ENCODE peak calls at places on chromosomes 4 and X, in nine cellular contexts. F, O, I, C, P, E, H, N and U are unnamed samples.

GRCh38 chr4:72112514-72113156 is 80.8 kb downstream of the NPFFR2 start:
- DNase-seq in H (no peak), O (peak), C (no peak), N (peak), E (no peak), P (no peak), I (no peak), F (no peak), U (no peak)

GRCh38 chr4:141853091-141853734 is 216.8 kb downstream of the IL15 start:
- DNase-seq in I (no peak), P (no peak), C (no peak), E (no peak), F (no peak), N (peak), O (no peak), H (peak), U (no peak)

GRCh38 chrX:102650903-102651241 is 411 bp upstream of the GPRASP1 start:
- DNase-seq in H (peak), I (peak), F (no peak), O (no peak), C (no peak), E (no peak), N (no peak), P (no peak), U (no peak)

GRCh38 chrX:107672955-107673378 is 44.7 kb downstream of the PRPS1 start:
- DNase-seq in O (peak), I (peak), H (no peak), F (peak), P (peak), C (no peak), N (peak), E (peak), U (peak)

GRCh38 chr4:1206299-1207156 is 34.1 kb upstream of the SPON2 start:
- DNase-seq in I (no peak), F (no peak), N (no peak), P (peak), E (peak), O (no peak), C (no peak), H (no peak), U (no peak)

GRCh38 chr4:82851902-82852750 is 38.8 kb downstream of the SEC31A start:
- DNase-seq in O (peak), N (peak), E (no peak), H (peak), C (no peak), F (peak), I (no peak), P (no peak), U (no peak)

GRCh38 chr4:188986271-188986689 is 847.0 kb downstream of the TRIML1 start:
- DNase-seq in O (peak), N (peak), H (peak), C (no peak), I (no peak), P (no peak), E (no peak), F (peak), U (no peak)

GRCh38 chr4:143335979-143336827 is 473 bp upstream of the GAB1 start:
- DNase-seq in O (peak), H (peak), I (peak), N (peak), C (peak), F (peak), P (peak), E (peak), U (peak)

GRCh38 chr4:76430519-76431388 is 4.3 kb upstream of the SHROOM3 start:
- DNase-seq in O (peak), C (no peak), N (peak), I (peak), E (no peak), F (peak), P (no peak), H (peak), U (no peak)

GRCh38 chrX:130002541-130002940 is 20.1 kb downstream of the BCORL1 start:
- DNase-seq in C (no peak), E (no peak), F (no peak), I (no peak), P (no peak), O (no peak), H (no peak), N (no peak), U (no peak)

GRCh38 chr4:76866641-76867040 is 31.3 kb downstream of the SOWAHB start:
- DNase-seq in C (no peak), P (no peak), I (no peak), E (no peak), F (no peak), N (no peak), O (no peak), H (no peak), U (no peak)

GRCh38 chr4:6908397-6909112 is 1.1 kb upstream of the TBC1D14 start:
- DNase-seq in F (peak), P (no peak), E (no peak), I (no peak), C (no peak), H (no peak), O (peak), N (no peak), U (no peak)

GRCh38 chrX:81174286-81174685 is 27.4 kb downstream of the HMGN5 start:
- DNase-seq in H (no peak), I (no peak), O (peak), P (no peak), N (peak), C (no peak), F (peak), E (no peak), U (no peak)

GRCh38 chr4:80788798-80789197 is 241.7 kb upstream of the BMP3 start:
- DNase-seq in H (no peak), I (no peak), E (no peak), O (peak), N (no peak), P (no peak), F (no peak), C (no peak), U (no peak)

GRCh38 chr4:11037637-11038036 is 353.1 kb upstream of the CLNK start:
- DNase-seq in N (no peak), H (no peak), O (no peak), F (no peak), I (no peak), C (no peak), P (no peak), E (no peak), U (no peak)

GRCh38 chr4:149553959-149554520 is 261.6 kb downstream of the IQCM start:
- DNase-seq in C (no peak), E (no peak), F (no peak), N (no peak), I (no peak), O (peak), P (no peak), H (no peak), U (no peak)

GRCh38 chr4:72374156-72374555 is 194.9 kb downstream of the ADAMTS3 start:
- DNase-seq in I (no peak), P (no peak), H (no peak), C (no peak), N (no peak), E (no peak), O (no peak), F (no peak), U (no peak)

GRCh38 chr4:117134386-117134785 is 49.0 kb upstream of the TRAM1L1 start:
- DNase-seq in O (peak), C (no peak), I (peak), E (no peak), P (peak), H (peak), F (peak), N (peak), U (peak)

GRCh38 chrX:99938464-99938863 is 471.6 kb downstream of the PCDH19 start:
- DNase-seq in F (no peak), I (no peak), P (no peak), E (no peak), H (no peak), O (no peak), N (no peak), C (no peak), U (no peak)

GRCh38 chr4:12409507-12410190 is 981.0 kb upstream of the HS3ST1 start:
- DNase-seq in E (no peak), P (no peak), I (no peak), N (no peak), O (peak), C (no peak), F (no peak), H (no peak), U (peak)

GRCh38 chr4:146458594-146458993 is 63.1 kb downstream of the SLC10A7 start:
- DNase-seq in E (no peak), C (no peak), F (no peak), O (no peak), I (no peak), N (no peak), H (no peak), P (no peak), U (no peak)

GRCh38 chrX:69616520-69617203 is 749 bp downstream of the EDA start:
- DNase-seq in C (no peak), E (peak), H (no peak), F (peak), N (no peak), P (peak), O (no peak), I (no peak), U (peak)

GRCh38 chr4:10173039-10173753 is 56.6 kb upstream of the WDR1 start:
- DNase-seq in E (peak), I (no peak), C (no peak), F (peak), O (peak), H (no peak), P (no peak), N (peak), U (no peak)

GRCh38 chrX:7252013-7252610 is 104.2 kb upstream of the PUDP start:
- DNase-seq in O (no peak), F (no peak), N (no peak), E (no peak), P (no peak), I (no peak), H (no peak), C (no peak), U (no peak)

GRCh38 chr4:103429283-103429682 is 231.1 kb upstream of the CENPE start:
- DNase-seq in F (no peak), C (no peak), O (no peak), P (no peak), H (no peak), I (no peak), E (no peak), N (peak), U (no peak)

GRCh38 chr4:34108456-34108855 is 2135.9 kb downstream of the ARAP2 start:
- DNase-seq in F (peak), C (no peak), H (peak), P (peak), I (no peak), N (peak), O (peak), E (no peak), U (no peak)

GRCh38 chr4:38040619-38041018 is 80.4 kb downstream of the PTTG2 start:
- DNase-seq in H (no peak), N (no peak), E (no peak), F (no peak), P (no peak), C (no peak), I (no peak), O (no peak), U (no peak)

GRCh38 chr4:147582386-147583077 is 34.7 kb upstream of the TMEM184C start:
- DNase-seq in F (no peak), N (peak), I (no peak), H (no peak), C (no peak), E (no peak), O (peak), P (no peak), U (no peak)

GRCh38 chr4:119570401-119570800 is 58.2 kb downstream of the PDE5A start:
- DNase-seq in F (peak), H (peak), O (peak), C (no peak), E (no peak), P (no peak), N (peak), I (no peak), U (no peak)

GRCh38 chr4:7785017-7785416 is 154.6 kb downstream of the AFAP1 start:
- DNase-seq in F (no peak), I (no peak), E (peak), C (no peak), O (peak), P (no peak), H (peak), N (peak), U (no peak)

GRCh38 chrX:132001127-132001526 is 22.0 kb upstream of the STK26 start:
- DNase-seq in O (no peak), H (no peak), N (no peak), P (no peak), I (no peak), E (no peak), F (no peak), C (no peak), U (peak)

GRCh38 chr4:159142985-159143384 is 40.1 kb downstream of the RAPGEF2 start:
- DNase-seq in H (no peak), C (no peak), I (no peak), E (no peak), N (no peak), O (no peak), P (no peak), F (no peak), U (no peak)

GRCh38 chr4:157128395-157128794 is 52.4 kb downstream of the GLRB start:
- DNase-seq in I (no peak), N (peak), E (no peak), C (no peak), O (peak), P (no peak), H (peak), F (peak), U (no peak)

GRCh38 chr4:90078440-90078839 is 48.8 kb upstream of the CCSER1 start:
- DNase-seq in E (no peak), I (no peak), H (no peak), N (no peak), F (no peak), O (no peak), C (no peak), P (no peak), U (no peak)

GRCh38 chr4:149999485-150000074 is 78.7 kb upstream of the DCLK2 start:
- DNase-seq in E (peak), I (peak), P (peak), C (no peak), F (peak), N (peak), O (peak), H (peak), U (peak)

GRCh38 chr4:39716356-39716755 is 18.4 kb downstream of the UBE2K start:
- DNase-seq in P (no peak), F (no peak), I (no peak), C (no peak), N (no peak), O (no peak), E (no peak), H (no peak), U (no peak)

GRCh38 chr4:76003015-76003414 is 4.3 kb downstream of the CXCL9 start:
- DNase-seq in N (no peak), F (no peak), P (no peak), H (no peak), I (no peak), O (no peak), E (no peak), C (no peak), U (no peak)

GRCh38 chr4:55358668-55359067 is 12.6 kb downstream of the SRD5A3 start:
- DNase-seq in C (no peak), F (peak), O (peak), I (no peak), P (no peak), E (peak), N (peak), H (peak), U (no peak)